ENCODE peak calls at places on chromosomes 6 and 20, in six cellular contexts. S is fibroblast of lung, P is adipocyte, D is astrocyte, T is HCT116, M is A549. G is an unnamed sample. For H3K4me1 and H3K9me3, the result is how much of the 10 kb centered on the place peaks cover.

GRCh38 chr6:41768545-41769308 is 11.0 kb downstream of the FRS3 start:
- DNase-seq in D (no peak), P (no peak), T (no peak), S (no peak), M (peak), G (no peak)

GRCh38 chr6:108277295-108277694 is 16.5 kb upstream of the SNX3 start:
- DNase-seq in P (no peak), T (no peak), S (no peak), M (no peak), D (no peak), G (no peak)

GRCh38 chr6:85390105-85390728 is 59.7 kb upstream of the NT5E start:
- DNase-seq in S (no peak), P (no peak), M (peak), D (peak), T (no peak), G (no peak)

GRCh38 chr20:4102381-4102780 is 87.0 kb upstream of the RNF24 start:
- DNase-seq in P (peak), S (peak), D (peak), M (no peak), T (no peak), G (no peak)

GRCh38 chr6:35148167-35148741 is 7.1 kb upstream of the TCP11 start:
- DNase-seq in P (peak), S (peak), M (no peak), T (no peak), D (peak), G (peak)

GRCh38 chr6:63598001-63598250 is 25.6 kb downstream of the LOC128125822 start:
- DNase-seq in S (no peak), D (no peak), M (no peak), P (no peak), T (no peak), G (no peak)

GRCh38 chr6:125002090-125002741 is 40.0 kb downstream of the RNF217 start:
- DNase-seq in T (no peak), D (peak), P (peak), M (no peak), S (peak), G (peak)

GRCh38 chr20:57450931-57451330 is 59.7 kb downstream of the RBM38 start:
- DNase-seq in S (no peak), T (no peak), P (no peak), D (no peak), M (no peak), G (no peak)

GRCh38 chr6:42782689-42783176 is 881 bp downstream of the BICRAL start:
- DNase-seq in S (peak), D (peak), P (peak), T (peak), M (peak), G (peak)

GRCh38 chr6:152863618-152864326 is 113.2 kb downstream of the VIP start:
- DNase-seq in M (peak), S (peak), T (peak), D (peak), P (peak), G (peak)

DNA sequence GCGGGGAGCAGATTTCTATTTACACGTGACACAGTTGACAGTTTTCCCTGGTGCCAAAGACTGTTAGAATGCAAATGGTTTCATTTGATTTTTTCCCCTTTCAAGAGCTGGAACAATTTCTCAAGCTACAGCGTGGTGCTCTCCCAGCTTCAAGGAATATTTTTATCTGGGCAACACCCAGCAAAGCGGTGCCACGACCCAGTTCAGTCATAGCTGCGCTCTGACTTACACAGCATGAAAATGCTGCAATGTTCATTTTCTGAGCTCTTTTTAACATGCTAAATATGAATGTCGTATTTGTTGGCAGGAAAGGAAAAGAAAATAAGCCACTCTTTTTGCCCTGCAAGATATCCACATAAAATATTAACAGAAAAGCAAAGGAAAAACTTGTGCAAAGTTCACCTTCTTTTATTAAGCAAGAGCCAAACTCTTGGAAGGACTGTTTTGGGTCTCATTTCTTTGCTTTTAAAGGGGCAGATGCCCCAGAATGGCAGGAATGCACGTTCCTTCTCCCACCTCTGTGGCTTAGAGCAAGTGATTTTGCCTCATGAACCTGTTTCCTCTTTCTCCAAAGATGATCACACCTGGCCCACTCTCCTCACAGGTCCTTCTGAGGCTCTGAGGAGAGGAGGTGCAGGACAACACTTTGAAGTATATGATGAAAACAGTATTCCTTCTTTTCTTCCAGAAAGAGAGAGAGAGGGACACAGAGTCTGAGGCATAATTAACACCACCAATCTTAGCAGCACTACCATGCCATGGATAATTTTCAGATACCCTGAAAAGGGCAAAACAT is 47.0 kb downstream of the TTI1 start:
- DNase-seq in P (peak), M (no peak), D (no peak), S (no peak), T (no peak), G (no peak)
- H3K4me1 ChIP-seq in P (under half), M (under half), D (under half), S (under half), T (under half), G (under half)

GRCh38 chr6:168410035-168410434 is 30.9 kb upstream of the SMOC2 start:
- DNase-seq in T (no peak), M (no peak), P (no peak), S (no peak), D (no peak), G (no peak)
- H3K9me3 ChIP-seq in T (under half), M (under half), P (under half), S (under half), D (under half), G (under half)

GRCh38 chr6:2796884-2797283 is 31.7 kb downstream of the WRNIP1 start:
- DNase-seq in M (no peak), P (no peak), D (no peak), T (no peak), S (no peak), G (no peak)
- H3K4me3 ChIP-seq in M (no peak), P (no peak), D (no peak), T (no peak), S (no peak), G (no peak)

GRCh38 chr6:145630598-145630997 is 104.7 kb downstream of the EPM2A start:
- DNase-seq in T (no peak), M (no peak), P (no peak), D (no peak), S (no peak), G (no peak)
- H3K4me1 ChIP-seq in T (under half), M (under half), P (under half), D (under half), S (under half), G (under half)

DNA sequence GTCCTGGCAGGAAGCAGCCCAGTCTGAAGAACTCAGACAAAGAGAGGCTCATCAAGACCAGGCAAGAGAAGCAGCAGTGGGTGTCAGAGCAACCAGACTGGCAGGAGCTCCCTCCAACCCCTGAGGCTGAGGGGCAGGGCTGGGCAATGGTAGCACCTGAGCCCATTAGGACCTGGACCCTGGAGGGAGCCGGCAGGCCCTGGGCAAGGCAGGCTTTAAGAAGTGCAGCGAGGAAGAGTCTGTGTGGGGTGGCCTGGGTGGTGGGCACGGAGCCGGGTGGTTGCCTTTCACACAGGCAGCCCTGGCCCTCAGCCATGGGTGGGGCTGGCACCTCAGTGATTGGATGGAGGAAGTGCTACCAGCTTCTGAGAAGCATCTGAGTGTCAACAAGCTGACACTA is 33.1 kb upstream of the IRF4 start:
- DNase-seq in P (no peak), S (no peak), M (no peak), T (no peak), D (no peak), G (no peak)
- H3K9me3 ChIP-seq in P (under half), S (under half), M (under half), T (under half), D (under half), G (under half)

GRCh38 chr6:129685640-129686031 is 24.3 kb downstream of the ARHGAP18 start:
- DNase-seq in T (no peak), D (no peak), M (no peak), P (no peak), S (no peak), G (no peak)
- H3K4me3 ChIP-seq in T (no peak), D (no peak), M (no peak), P (no peak), S (no peak), G (no peak)